ENCODE peak calls at places on chromosomes 11 and 22, in eight cellular contexts. N is DMS153; U is transverse colon; K is fibroblast of gingiva; L is gastrocnemius medialis; A is stimulated activated CD4-positive, alpha-beta T cell treated with anti-CD3 and anti-CD28 coated beads, Interleukin-15, amount 100 ng/mL, for 1 hour; X is nucleus accumbens; O is stimulated activated CD8-positive, alpha-beta memory T cell treated with anti-CD3 and anti-CD28 coated beads, Interleukin-4, amount 100 ng/mL, for 1 hour. B is an unnamed sample.

GRCh38 chr11:127627629-127628462 is 627.3 kb upstream of the KIRREL3 start:
- DNase-seq in N (peak; percentile 90), U (peak; percentile 79), K (no peak), L (no peak), A (no peak), X (no peak), O (no peak), B (peak; percentile 66)

GRCh38 chr11:86245369-86246292 is 1.1 kb downstream of the EED start:
- DNase-seq in N (no peak), U (peak; percentile 15), K (peak; percentile 13), L (no peak), A (no peak), X (no peak), O (no peak), B (peak; percentile 19)

GRCh38 chr22:22161924-22162851 is 82.4 kb upstream of the VPREB1 start:
- DNase-seq in N (no peak), U (peak; percentile 65), K (no peak), L (no peak), A (no peak), X (no peak), O (no peak), B (no peak)

GRCh38 chr11:10581481-10582019 is 13.1 kb upstream of the LYVE1 start:
- DNase-seq in N (no peak), U (peak; percentile 13), K (no peak), L (peak; percentile 45), A (no peak), X (no peak), O (no peak), B (no peak)

GRCh38 chr11:64356498-64357411 is 2.2 kb upstream of the RPS6KA4 start:
- DNase-seq in N (no peak), U (no peak), K (no peak), L (no peak), A (no peak), X (no peak), O (no peak), B (peak; percentile 50)

GRCh38 chr22:27378994-27379393 is 422.6 kb downstream of the MN1 start:
- DNase-seq in N (no peak), U (no peak), K (no peak), L (no peak), A (no peak), X (no peak), O (no peak), B (peak; percentile 51)

GRCh38 chr11:1206391-1207271 is 16.2 kb upstream of the MUC5B start:
- DNase-seq in N (no peak), U (no peak), K (no peak), L (peak; percentile 9), A (no peak), X (no peak), O (no peak), B (peak; percentile 56)

GRCh38 chr11:76629133-76629852 is 41.3 kb downstream of the LRRC32 start:
- DNase-seq in N (no peak), U (peak; percentile 48), K (peak; percentile 35), L (peak; percentile 47), A (no peak), X (no peak), O (no peak), B (no peak)

GRCh38 chr11:73314121-73314948 is 6.3 kb downstream of the ARHGEF17 start:
- DNase-seq in N (no peak), U (peak; percentile 12), K (no peak), L (no peak), A (no peak), X (peak; percentile 88), O (no peak), B (no peak)

GRCh38 chr22:33083212-33083611 is 25.0 kb upstream of the SYN3 start:
- DNase-seq in N (no peak), U (no peak), K (no peak), L (no peak), A (no peak), X (no peak), O (no peak), B (no peak)

GRCh38 chr11:70539360-70540095 is 141.2 kb downstream of the CTTN start:
- DNase-seq in N (no peak), U (no peak), K (no peak), L (no peak), A (no peak), X (no peak), O (no peak), B (peak; percentile 39)

GRCh38 chr11:80502511-80502910 is 1061.7 kb upstream of the TENM4 start:
- DNase-seq in N (no peak), U (no peak), K (no peak), L (no peak), A (no peak), X (no peak), O (no peak), B (no peak)

GRCh38 chr11:8259316-8259995 is 4.2 kb downstream of the LMO1 start:
- DNase-seq in N (no peak), U (no peak), K (no peak), L (peak; percentile 14), A (no peak), X (no peak), O (no peak), B (no peak)

GRCh38 chr11:107844041-107844440 is 14.5 kb downstream of the SLC35F2 start:
- DNase-seq in N (no peak), U (no peak), K (peak; percentile 55), L (no peak), A (no peak), X (no peak), O (no peak), B (no peak)

GRCh38 chr11:2698386-2699184 is 1.2 kb downstream of the KCNQ1OT1 start:
- DNase-seq in N (no peak), U (no peak), K (no peak), L (peak; percentile 10), A (no peak), X (no peak), O (no peak), B (peak; percentile 39)

GRCh38 chr22:44664149-44664548 is 37.9 kb upstream of the PRR5 start:
- DNase-seq in N (no peak), U (peak; percentile 67), K (no peak), L (peak; percentile 56), A (no peak), X (no peak), O (no peak), B (no peak)

GRCh38 chr11:75214411-75214821 is 26.2 kb upstream of the TPBGL start:
- DNase-seq in N (no peak), U (peak; percentile 73), K (peak; percentile 41), L (no peak), A (peak; percentile 48), X (no peak), O (peak; percentile 65), B (peak; percentile 82)

GRCh38 chr22:48882636-48883200 is 945.0 kb downstream of the BRD1 start:
- DNase-seq in N (no peak), U (no peak), K (no peak), L (no peak), A (no peak), X (no peak), O (no peak), B (no peak)

GRCh38 chr11:27898166-27898565 is 197.9 kb upstream of the BDNF start:
- DNase-seq in N (no peak), U (no peak), K (no peak), L (no peak), A (no peak), X (no peak), O (no peak), B (no peak)

GRCh38 chr11:47071871-47072270 is 104.8 kb downstream of the ARFGAP2 start:
- DNase-seq in N (no peak), U (no peak), K (peak; percentile 12), L (peak; percentile 31), A (no peak), X (no peak), O (no peak), B (no peak)

GRCh38 chr11:130246719-130247118 is 68.0 kb downstream of the ZBTB44 start:
- DNase-seq in N (no peak), U (no peak), K (peak; percentile 3), L (no peak), A (no peak), X (no peak), O (no peak), B (no peak)

GRCh38 chr22:23673826-23674690 is 16.8 kb upstream of the RGL4 start:
- DNase-seq in N (no peak), U (no peak), K (no peak), L (no peak), A (no peak), X (no peak), O (no peak), B (no peak)

GRCh38 chr11:48055292-48056132 is 75.2 kb downstream of the PTPRJ start:
- DNase-seq in N (peak; percentile 64), U (peak; percentile 63), K (peak; percentile 9), L (no peak), A (no peak), X (no peak), O (no peak), B (no peak)

GRCh38 chr22:31945971-31946680 is 1.8 kb downstream of the YWHAH start:
- DNase-seq in N (no peak), U (no peak), K (no peak), L (no peak), A (no peak), X (no peak), O (no peak), B (no peak)

GRCh38 chr11:129817282-129818051 is 1.8 kb downstream of the TMEM45B start:
- DNase-seq in N (no peak), U (no peak), K (no peak), L (no peak), A (no peak), X (no peak), O (no peak), B (no peak)

GRCh38 chr11:88352139-88352538 is 14.6 kb upstream of the CTSC start:
- DNase-seq in N (no peak), U (no peak), K (peak; percentile 65), L (no peak), A (no peak), X (no peak), O (no peak), B (no peak)

GRCh38 chr22:26570126-26570525 is 19.8 kb downstream of the TPST2 start:
- DNase-seq in N (peak; percentile 5), U (no peak), K (no peak), L (no peak), A (no peak), X (peak; percentile 21), O (no peak), B (no peak)

GRCh38 chr11:64638017-64638664 is 47.1 kb downstream of the SLC22A12 start:
- DNase-seq in N (peak; percentile 26), U (peak; percentile 70), K (no peak), L (no peak), A (no peak), X (no peak), O (no peak), B (no peak)

GRCh38 chr22:22706253-22706940 is 62.0 kb downstream of the GGTLC2 start:
- DNase-seq in N (no peak), U (no peak), K (peak; percentile 0), L (no peak), A (no peak), X (no peak), O (no peak), B (no peak)

GRCh38 chr11:66044757-66045156 is 4.2 kb downstream of the GAL3ST3 start:
- DNase-seq in N (no peak), U (no peak), K (no peak), L (no peak), A (no peak), X (no peak), O (no peak), B (no peak)

GRCh38 chr22:44721206-44721605 is 19.2 kb downstream of the PRR5 start:
- DNase-seq in N (no peak), U (no peak), K (no peak), L (no peak), A (no peak), X (no peak), O (no peak), B (no peak)

GRCh38 chr22:33380789-33381530 is 322.8 kb upstream of the SYN3 start:
- DNase-seq in N (no peak), U (no peak), K (peak; percentile 54), L (no peak), A (no peak), X (no peak), O (no peak), B (no peak)

B was measured in pancreas.